ENCODE peak calls at places on chromosome 14, in six cellular contexts. T is HCT116, O is left ventricle myocardium inferior, L is AG10803, E is mammary epithelial cell, P is endothelial cell of umbilical vein. V is an unnamed sample.

GRCh38 chr14:37246427-37246829 is 48.7 kb downstream of the MIPOL1 start:
- DNase-seq in E (peak), T (peak), O (no peak), P (peak), L (peak), V (peak)

GRCh38 chr14:75310295-75311059 is 31.8 kb downstream of the FOS start:
- DNase-seq in P (peak), O (peak), L (peak), E (peak), T (no peak), V (peak)

GRCh38 chr14:51293149-51293925 is 53.3 kb downstream of the TMX1 start:
- DNase-seq in O (peak), L (peak), P (peak), E (peak), T (no peak), V (peak)

GRCh38 chr14:104395276-104395675 is 184.3 kb upstream of the C14orf180 start:
- DNase-seq in E (no peak), P (no peak), O (no peak), T (no peak), L (no peak), V (no peak)

GRCh38 chr14:77965050-77965449 is 165.1 kb downstream of the ADCK1 start:
- DNase-seq in L (no peak), P (no peak), E (no peak), T (no peak), O (no peak), V (no peak)

GRCh38 chr14:100146548-100147091 is 12.8 kb downstream of the DEGS2 start:
- DNase-seq in E (no peak), O (no peak), P (no peak), L (no peak), T (no peak), V (no peak)

GRCh38 chr14:92209141-92209540 is 87.4 kb downstream of the CPSF2 start:
- DNase-seq in E (no peak), L (no peak), P (no peak), O (no peak), T (no peak), V (peak)

GRCh38 chr14:75232597-75232996 is 46.0 kb upstream of the FOS start:
- DNase-seq in O (no peak), E (no peak), T (no peak), P (no peak), L (no peak), V (no peak)

GRCh38 chr14:50530358-50530757 is 2.0 kb downstream of the MAP4K5 start:
- DNase-seq in T (no peak), L (peak), P (peak), E (peak), O (no peak), V (peak)

GRCh38 chr14:99806040-99806439 is 12.8 kb downstream of the EML1 start:
- DNase-seq in E (no peak), P (no peak), T (no peak), L (no peak), O (no peak), V (no peak)

GRCh38 chr14:22221508-22221907 is 367.5 kb downstream of the DAD1 start:
- DNase-seq in O (no peak), P (peak), L (peak), E (peak), T (peak), V (peak)

GRCh38 chr14:31166271-31166561 is 41.4 kb downstream of the HECTD1 start:
- DNase-seq in L (no peak), T (no peak), E (peak), O (no peak), P (no peak), V (peak)

GRCh38 chr14:59871166-59871495 is 555 bp upstream of the RTN1 start:
- DNase-seq in P (peak), T (no peak), O (no peak), L (no peak), E (no peak), V (no peak)
- H3K4me3 ChIP-seq in P (no peak), T (peak), O (peak), L (peak), E (peak), V (peak)

DNA sequence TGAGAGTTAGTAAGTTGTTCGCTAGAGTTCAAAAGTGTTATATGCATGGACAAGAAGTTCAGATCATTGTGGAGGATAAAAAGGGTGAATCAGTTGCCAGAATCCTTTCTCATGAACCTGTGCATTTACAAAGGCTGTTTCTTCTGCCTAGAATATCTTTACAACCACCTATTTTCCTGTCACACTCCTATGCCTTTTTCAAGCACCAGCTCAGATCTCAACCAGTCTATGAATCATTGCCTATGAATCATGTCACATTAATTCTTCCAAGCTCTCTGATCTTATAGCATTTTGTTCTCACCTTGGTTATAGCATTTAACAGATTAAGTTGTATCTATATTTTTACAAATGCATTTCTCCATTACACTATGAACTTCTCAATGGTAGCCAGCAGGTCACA is 572.9 kb downstream of the FOXG1 start:
- DNase-seq in L (no peak), O (no peak), T (no peak), P (no peak), E (no peak), V (no peak)
- H3K4me3 ChIP-seq in L (no peak), O (no peak), T (no peak), P (no peak), E (no peak), V (no peak)

DNA sequence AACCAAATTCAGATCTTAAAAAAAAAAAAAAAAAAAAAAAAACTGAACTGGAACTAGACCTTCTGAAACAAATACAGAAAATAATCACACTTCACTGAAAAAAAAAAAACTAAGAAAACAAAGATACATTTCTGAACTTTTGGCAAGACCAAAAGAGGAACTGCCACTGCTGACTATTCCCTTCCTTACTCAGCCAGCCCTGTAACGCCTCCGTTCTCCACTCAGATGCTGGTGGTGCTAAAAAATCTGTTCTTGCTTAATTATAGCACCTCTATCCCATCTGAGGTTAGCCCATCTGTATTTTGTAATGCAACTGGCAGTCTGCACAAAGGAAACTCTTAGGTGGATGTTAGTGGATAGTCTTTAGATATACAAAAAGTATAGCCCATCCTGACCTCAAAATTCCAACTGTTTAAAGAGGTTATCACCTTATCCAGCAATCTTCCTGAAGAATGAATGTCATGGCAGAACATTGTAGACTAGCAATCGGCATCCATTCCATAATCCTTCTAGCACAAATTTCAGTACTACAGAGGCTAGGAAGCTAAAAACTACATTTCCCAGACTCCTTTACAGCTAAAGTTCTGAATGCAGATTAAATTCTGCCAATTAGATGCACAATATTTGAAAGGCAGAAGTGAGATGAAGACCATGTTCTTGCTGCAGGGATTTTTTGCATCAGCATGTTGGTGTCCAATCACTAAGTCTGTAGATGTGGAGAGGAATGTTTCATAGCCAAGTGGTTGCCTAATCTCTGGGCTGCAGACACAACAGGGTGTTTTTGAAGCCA is 5.8 kb downstream of the MAP3K9 start:
- DNase-seq in O (no peak), E (no peak), L (no peak), P (no peak), T (no peak), V (no peak)
- H3K4me3 ChIP-seq in O (no peak), E (no peak), L (no peak), P (no peak), T (no peak), V (no peak)

DNA sequence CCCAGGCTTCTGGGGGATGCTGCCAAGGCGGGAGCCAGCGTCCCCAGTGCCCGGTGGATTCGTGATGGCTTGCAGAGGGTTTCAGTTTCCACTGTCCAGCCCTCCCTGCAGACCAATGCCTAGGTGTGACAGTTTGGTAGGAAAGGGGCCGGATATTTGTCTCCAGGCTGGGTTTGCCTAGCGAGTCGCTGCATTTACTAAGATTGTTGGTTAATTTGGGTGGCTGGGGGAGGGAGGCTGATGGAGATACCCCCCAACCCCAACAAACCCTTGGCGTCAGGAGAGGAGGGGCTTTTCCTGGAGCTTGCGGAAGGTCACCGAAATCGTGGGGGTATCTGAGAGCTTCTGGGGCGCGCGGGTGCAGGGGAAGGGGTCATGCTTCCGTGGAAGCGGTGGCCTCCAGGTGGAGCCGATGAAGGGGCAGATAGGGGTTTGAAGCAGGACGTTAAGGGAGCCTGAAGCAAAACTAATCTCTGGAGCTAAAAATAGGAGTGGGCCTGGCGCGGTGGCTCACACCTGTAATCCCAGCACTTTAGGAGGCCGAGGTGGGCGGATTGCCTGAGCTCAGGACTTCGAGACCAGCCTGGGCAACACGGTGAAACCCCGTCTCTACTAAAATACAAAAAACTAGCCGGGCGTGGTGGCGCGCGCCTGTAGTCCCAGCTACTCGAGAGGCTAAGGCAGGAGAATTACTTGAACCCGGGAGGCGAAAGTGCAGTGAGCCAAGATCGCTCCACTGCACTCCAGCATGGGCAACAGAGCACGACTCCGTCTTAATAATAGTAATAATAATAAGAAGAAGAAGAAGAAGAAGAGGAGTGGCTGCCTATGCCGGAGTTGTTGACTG is 1.1 kb upstream of the CDC42BPB start:
- DNase-seq in E (no peak), P (no peak), L (peak), T (no peak), O (no peak), V (peak)
- H3K4me3 ChIP-seq in E (peak), P (peak), L (peak), T (peak), O (peak), V (peak)

GRCh38 chr14:96478119-96478518 is 24.1 kb upstream of the PAPOLA start:
- DNase-seq in L (no peak), T (no peak), P (no peak), E (no peak), O (no peak), V (no peak)
- H3K4me3 ChIP-seq in L (no peak), T (no peak), P (no peak), E (no peak), O (no peak), V (no peak)

DNA sequence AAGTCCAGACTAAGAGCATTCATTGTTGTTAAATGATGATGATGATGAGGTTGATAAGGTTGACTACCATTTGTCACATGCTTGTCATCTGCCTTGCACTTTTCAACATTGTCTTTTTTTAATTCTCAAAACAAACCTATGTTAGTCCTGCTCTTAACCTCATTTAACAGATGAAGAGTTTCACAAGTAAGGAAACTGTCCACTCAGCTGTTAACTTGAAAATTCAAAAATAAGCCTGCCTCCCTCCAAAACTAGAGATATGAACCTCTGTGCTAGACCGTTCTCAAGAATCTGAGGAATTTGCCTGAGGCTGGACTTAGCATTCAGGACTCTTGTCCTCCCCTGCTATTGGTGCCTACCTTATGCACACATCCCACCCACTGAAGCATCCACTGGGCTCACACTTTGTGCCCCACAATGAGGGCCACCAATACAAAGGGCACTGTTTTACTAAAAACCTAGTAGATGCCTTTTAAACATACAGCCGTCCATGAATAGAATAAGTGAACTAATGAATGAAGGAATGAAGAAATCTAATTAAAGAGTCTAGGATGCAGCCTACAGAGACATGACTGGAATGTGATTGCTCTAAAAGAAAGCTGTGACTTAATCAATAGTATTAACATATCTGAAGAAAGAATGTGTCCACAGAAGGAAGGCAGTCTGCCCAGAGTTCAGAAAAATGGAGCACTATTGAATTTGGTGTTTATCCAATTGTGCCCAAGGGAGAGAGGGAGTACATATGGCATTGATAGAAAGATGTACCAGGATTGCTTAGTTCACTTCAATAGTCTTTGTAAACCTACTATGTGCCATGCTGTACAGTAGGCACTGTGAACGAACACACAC is 238.5 kb downstream of the SPTSSA start:
- DNase-seq in T (no peak), O (no peak), E (no peak), P (no peak), L (no peak), V (no peak)
- H3K4me3 ChIP-seq in T (no peak), O (no peak), E (no peak), P (no peak), L (no peak), V (no peak)

GRCh38 chr14:52729585-52729924 is 411 bp upstream of the STYX start:
- DNase-seq in P (no peak), O (no peak), L (no peak), T (no peak), E (no peak), V (no peak)

GRCh38 chr14:52724360-52724644 is 5.7 kb upstream of the STYX start:
- DNase-seq in O (no peak), E (no peak), P (no peak), L (no peak), T (no peak), V (no peak)

DNA sequence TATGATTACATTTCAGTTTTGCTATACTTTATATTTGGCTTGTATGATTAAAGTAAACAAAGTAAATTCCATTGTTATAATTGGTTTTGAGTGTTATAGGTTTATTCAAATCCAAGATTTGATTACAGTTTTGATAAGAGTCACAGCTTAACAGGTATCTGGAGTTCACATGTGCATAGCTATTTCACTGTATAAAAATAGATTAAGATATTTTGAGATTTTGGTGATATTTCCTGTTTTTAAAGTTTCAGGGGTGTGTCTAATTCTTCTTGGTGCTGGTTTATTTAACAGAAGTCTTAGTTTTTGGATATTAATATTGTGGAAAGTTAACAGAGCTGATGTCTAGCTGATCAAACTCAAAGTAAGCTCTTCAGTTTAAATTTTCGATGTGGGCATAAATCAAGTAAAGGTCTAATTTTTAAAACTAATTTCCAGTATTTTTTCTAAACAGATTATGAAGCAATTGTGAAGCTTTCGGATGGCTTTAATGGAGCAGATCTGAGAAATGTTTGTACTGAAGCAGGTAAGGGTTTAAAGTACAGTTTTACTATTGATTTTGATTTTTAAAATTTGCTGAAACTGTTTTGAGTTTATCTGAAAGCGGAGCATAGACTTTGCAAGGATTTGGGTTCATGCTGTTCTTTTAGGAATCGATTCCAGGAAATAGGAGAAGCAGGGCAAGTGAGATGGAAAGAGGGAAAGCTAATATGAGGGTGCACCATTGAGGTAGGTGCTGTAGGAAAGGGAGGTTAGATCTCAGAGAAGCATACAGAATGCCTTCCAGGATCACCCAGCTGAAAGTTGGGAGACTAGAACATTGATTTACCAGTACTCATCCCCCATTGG is 6.2 kb upstream of the STYX start:
- DNase-seq in L (no peak), P (no peak), E (no peak), O (no peak), T (no peak), V (no peak)
- H3K4me3 ChIP-seq in L (no peak), P (no peak), E (no peak), O (no peak), T (no peak), V (no peak)